ENCODE peak calls at places on chromosomes 7 and 10, in seven cellular contexts. Z, B, J, G, I, M and X are unnamed samples.

GRCh38 chr10:6503171-6503570 is 76.9 kb downstream of the PRKCQ start:
- DNase-seq in Z (no peak), B (no peak), J (no peak), G (no peak), I (no peak), M (no peak), X (no peak)

GRCh38 chr10:132418520-132419416 is 21.8 kb downstream of the PWWP2B start:
- DNase-seq in Z (peak), B (no peak), J (peak), G (peak), I (no peak), M (no peak), X (peak)

GRCh38 chr10:88311264-88311663 is 271.9 kb downstream of the RNLS start:
- DNase-seq in Z (no peak), B (no peak), J (no peak), G (no peak), I (no peak), M (no peak), X (no peak)

GRCh38 chr7:47049234-47049774 is 532.6 kb downstream of the TNS3 start:
- DNase-seq in Z (no peak), B (no peak), J (no peak), G (no peak), I (no peak), M (no peak), X (no peak)

GRCh38 chr10:61757525-61758397 is 95.0 kb downstream of the CABCOCO1 start:
- DNase-seq in Z (no peak), B (no peak), J (peak), G (no peak), I (peak), M (no peak), X (no peak)

GRCh38 chr10:50988792-50989191 is 85.5 kb upstream of the PRKG1 start:
- DNase-seq in Z (no peak), B (no peak), J (peak), G (no peak), I (peak), M (peak), X (no peak)

GRCh38 chr10:47049056-47049851 is 138.0 kb downstream of the PTPN20 start:
- DNase-seq in Z (peak), B (no peak), J (no peak), G (peak), I (no peak), M (no peak), X (peak)

GRCh38 chr10:63466168-63466935 is 575 bp upstream of the JMJD1C start:
- DNase-seq in Z (peak), B (peak), J (peak), G (no peak), I (peak), M (peak), X (no peak)

GRCh38 chr10:89175821-89176220 is 31.3 kb downstream of the CH25H start:
- DNase-seq in Z (no peak), B (no peak), J (no peak), G (no peak), I (no peak), M (no peak), X (no peak)

GRCh38 chr7:27082171-27082570 is 13.6 kb downstream of the HOXA1 start:
- DNase-seq in Z (no peak), B (no peak), J (no peak), G (no peak), I (no peak), M (no peak), X (no peak)

GRCh38 chr7:13542451-13542850 is 447.0 kb downstream of the ETV1 start:
- DNase-seq in Z (no peak), B (peak), J (no peak), G (no peak), I (no peak), M (no peak), X (no peak)

GRCh38 chr7:55210176-55210575 is 155.0 kb upstream of the LANCL2 start:
- DNase-seq in Z (no peak), B (no peak), J (no peak), G (no peak), I (no peak), M (no peak), X (no peak)

GRCh38 chr10:1188556-1189135 is 132.5 kb downstream of the WDR37 start:
- DNase-seq in Z (no peak), B (no peak), J (no peak), G (no peak), I (no peak), M (no peak), X (no peak)

GRCh38 chr7:40870108-40870507 is 735.3 kb downstream of the SUGCT start:
- DNase-seq in Z (no peak), B (no peak), J (peak), G (no peak), I (no peak), M (no peak), X (no peak)

GRCh38 chr7:28879105-28879504 is 79.0 kb downstream of the TRIL start:
- DNase-seq in Z (no peak), B (no peak), J (no peak), G (no peak), I (no peak), M (no peak), X (no peak)

GRCh38 chr10:80413152-80413996 is 5.0 kb downstream of the PRXL2A start:
- DNase-seq in Z (no peak), B (no peak), J (peak), G (no peak), I (peak), M (no peak), X (no peak)

GRCh38 chr10:61765176-61766087 is 102.7 kb downstream of the CABCOCO1 start:
- DNase-seq in Z (no peak), B (no peak), J (no peak), G (no peak), I (no peak), M (no peak), X (no peak)

GRCh38 chr7:108142675-108143259 is 12.6 kb upstream of the LAMB4 start:
- DNase-seq in Z (no peak), B (no peak), J (no peak), G (no peak), I (no peak), M (no peak), X (no peak)

GRCh38 chr10:126905776-126906703 is 812 bp downstream of the DOCK1 start:
- DNase-seq in Z (peak), B (no peak), J (peak), G (peak), I (peak), M (no peak), X (no peak)

GRCh38 chr10:126904807-126905686 is at the start of gene DOCK1:
- DNase-seq in Z (peak), B (no peak), J (peak), G (peak), I (peak), M (no peak), X (peak)

GRCh38 chr10:126908225-126908624 is 3.0 kb downstream of the DOCK1 start:
- DNase-seq in Z (no peak), B (no peak), J (peak), G (no peak), I (no peak), M (no peak), X (no peak)

GRCh38 chr10:126907423-126907970 is 2.3 kb downstream of the DOCK1 start:
- DNase-seq in Z (no peak), B (no peak), J (no peak), G (peak), I (no peak), M (no peak), X (no peak)

DNA sequence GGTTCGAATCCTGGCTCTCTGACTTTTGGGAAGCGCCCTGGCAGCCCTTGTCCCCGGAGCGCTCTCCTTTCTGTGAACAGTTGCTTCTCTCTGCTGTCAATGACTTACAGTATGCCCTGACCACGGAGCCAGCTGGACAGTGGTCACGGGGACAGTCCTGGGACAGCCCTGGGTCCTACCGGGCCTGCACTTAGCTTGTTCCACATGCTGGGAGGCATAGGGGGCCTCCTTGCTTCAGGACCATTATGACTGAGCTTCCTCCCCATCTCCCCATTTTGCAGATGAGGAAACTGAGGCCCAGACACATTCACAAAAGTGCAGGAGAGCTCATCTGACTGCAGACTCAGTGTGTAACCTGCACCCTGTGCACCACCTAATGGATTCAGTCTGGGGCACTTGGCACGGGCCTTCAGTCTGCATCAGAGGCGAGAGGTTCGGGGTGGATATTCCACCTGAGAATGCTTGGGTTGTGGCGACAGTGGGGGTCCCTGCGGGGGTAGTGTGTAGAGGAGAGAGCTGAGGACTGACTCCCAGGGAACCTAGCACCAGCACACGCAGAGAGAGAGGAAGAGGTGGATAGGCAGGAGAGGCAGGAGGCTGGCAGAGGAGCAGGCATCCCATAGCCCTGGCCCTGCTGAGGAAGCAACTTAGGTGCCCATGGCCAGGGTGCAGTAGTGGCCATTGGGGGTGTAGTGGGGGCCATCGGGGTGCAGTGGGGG is 1.6 kb downstream of the DOCK1 start:
- DNase-seq in Z (no peak), B (no peak), J (no peak), G (peak), I (no peak), M (no peak), X (no peak)
- H3K4me3 ChIP-seq in Z (peak), B (peak), J (peak), G (peak), I (peak), M (no peak), X (peak)

DNA sequence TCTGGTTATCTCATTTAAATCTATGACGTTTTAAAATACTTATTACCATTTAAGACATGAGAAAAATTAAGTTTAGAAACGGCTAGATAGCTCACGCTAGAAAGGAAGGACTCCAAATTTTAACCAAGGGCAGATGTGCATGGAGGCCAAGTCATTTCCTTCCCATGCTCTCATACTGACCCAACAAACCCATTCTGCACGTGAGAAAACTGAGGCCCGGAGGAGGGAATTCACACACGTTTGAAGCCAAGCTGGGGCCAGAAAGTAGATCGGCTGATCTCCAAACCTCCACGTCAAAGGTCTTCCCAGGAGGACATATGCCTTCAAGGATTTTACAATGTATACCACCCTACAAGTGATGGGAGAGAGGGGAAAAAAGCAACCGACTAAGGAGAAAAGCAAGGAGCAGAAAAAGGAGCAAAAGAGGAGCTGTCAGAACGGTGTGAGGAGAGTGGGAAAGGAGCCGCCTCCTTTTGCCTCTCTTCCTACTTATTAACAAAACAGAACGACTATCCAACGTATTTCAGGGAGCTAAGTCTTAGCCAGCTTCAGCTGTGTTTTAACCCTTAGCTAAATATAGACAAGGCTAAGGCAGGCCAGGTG is 645 bp upstream of the SIRT1 start:
- DNase-seq in Z (no peak), B (no peak), J (no peak), G (no peak), I (no peak), M (no peak), X (no peak)
- H3K4me3 ChIP-seq in Z (peak), B (peak), J (peak), G (peak), I (peak), M (peak), X (peak)

GRCh38 chr7:37100735-37101331 is 347.8 kb downstream of the ELMO1 start:
- DNase-seq in Z (no peak), B (no peak), J (no peak), G (no peak), I (no peak), M (no peak), X (no peak)
- H3K4me3 ChIP-seq in Z (no peak), B (no peak), J (no peak), G (no peak), I (no peak), M (no peak), X (no peak)

DNA sequence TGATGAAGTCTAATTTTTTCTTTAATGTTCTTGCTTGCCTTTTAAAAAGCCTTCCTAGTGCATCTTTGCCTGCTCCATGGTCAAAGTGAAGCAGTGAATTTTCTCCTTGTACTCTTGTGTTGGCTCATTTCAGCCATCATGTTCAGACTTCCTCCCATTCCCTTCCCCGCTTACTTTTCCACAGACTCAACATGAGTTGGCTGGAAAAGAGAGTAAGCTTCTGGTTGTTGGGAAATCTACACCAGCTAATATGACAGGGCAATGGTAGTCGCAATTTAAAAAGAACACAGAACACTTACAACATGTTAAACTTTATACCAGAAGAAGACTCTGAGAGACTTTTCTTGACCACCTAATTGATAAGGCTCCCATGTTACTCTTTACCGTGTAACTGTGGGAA is 24.3 kb upstream of the PDK4 start:
- DNase-seq in Z (no peak), B (no peak), J (no peak), G (no peak), I (no peak), M (no peak), X (no peak)
- H3K4me3 ChIP-seq in Z (no peak), B (no peak), J (no peak), G (no peak), I (no peak), M (no peak), X (no peak)

GRCh38 chr7:155804431-155804831 is 7.8 kb downstream of the SHH start:
- DNase-seq in Z (peak), B (no peak), J (no peak), G (peak), I (no peak), M (no peak), X (no peak)

GRCh38 chr7:155804897-155805825 is 7.1 kb downstream of the SHH start:
- DNase-seq in Z (peak), B (peak), J (peak), G (peak), I (peak), M (peak), X (no peak)

GRCh38 chr7:155806096-155806871 is 6.0 kb downstream of the SHH start:
- DNase-seq in Z (peak), B (no peak), J (no peak), G (peak), I (no peak), M (no peak), X (no peak)

GRCh38 chr7:155807013-155807804 is 5.1 kb downstream of the SHH start:
- DNase-seq in Z (peak), B (no peak), J (no peak), G (peak), I (no peak), M (no peak), X (no peak)

GRCh38 chr7:155805826-155806095 is 6.5 kb downstream of the SHH start:
- DNase-seq in Z (no peak), B (no peak), J (no peak), G (no peak), I (no peak), M (no peak), X (no peak)
- H3K4me3 ChIP-seq in Z (peak), B (no peak), J (peak), G (peak), I (peak), M (peak), X (peak)

GRCh38 chr10:70130878-70131559 is 1.6 kb downstream of the AIFM2 start:
- DNase-seq in Z (no peak), B (no peak), J (peak), G (peak), I (peak), M (no peak), X (peak)

GRCh38 chr10:70132098-70133029 is at the start of gene AIFM2:
- DNase-seq in Z (peak), B (peak), J (peak), G (peak), I (peak), M (peak), X (peak)

GRCh38 chr10:70135046-70135445 is 2.4 kb upstream of the AIFM2 start:
- DNase-seq in Z (no peak), B (no peak), J (no peak), G (peak), I (no peak), M (no peak), X (no peak)

GRCh38 chr10:70135684-70136083 is 3.1 kb upstream of the AIFM2 start:
- DNase-seq in Z (no peak), B (no peak), J (no peak), G (no peak), I (no peak), M (no peak), X (peak)

GRCh38 chr10:70131560-70131937 is 1.1 kb downstream of the AIFM2 start:
- DNase-seq in Z (no peak), B (no peak), J (no peak), G (no peak), I (no peak), M (no peak), X (no peak)
- H3K4me3 ChIP-seq in Z (peak), B (no peak), J (peak), G (no peak), I (no peak), M (peak), X (peak)

GRCh38 chr7:90210475-90210874 is 1.1 kb upstream of the STEAP2 start:
- DNase-seq in Z (no peak), B (no peak), J (no peak), G (no peak), I (no peak), M (no peak), X (no peak)
- H3K4me3 ChIP-seq in Z (no peak), B (peak), J (no peak), G (peak), I (no peak), M (no peak), X (no peak)